ENCODE peak calls at places on chromosomes 11 and 22, in four cellular contexts. G is GM13977, O is IMR-90, Q is RWPE1. D is an unnamed sample.

GRCh38 chr11:122741613-122742012 is 86.1 kb downstream of the UBASH3B start:
- DNase-seq in G (no peak), O (peak; percentile 68), Q (no peak), D (no peak)

GRCh38 chr11:24635588-24636290 is 138.9 kb downstream of the LUZP2 start:
- DNase-seq in G (no peak), O (peak; percentile 44), Q (peak; percentile 36), D (no peak)

GRCh38 chr11:43546561-43547410 is 133.8 kb upstream of the HSD17B12 start:
- DNase-seq in G (no peak), O (no peak), Q (no peak), D (no peak)

GRCh38 chr22:20018001-20018400 is 1.4 kb upstream of the ARVCF start:
- DNase-seq in G (no peak), O (no peak), Q (no peak), D (no peak)

GRCh38 chr22:24465566-24465965 is 29.6 kb upstream of the UPB1 start:
- DNase-seq in G (no peak), O (peak; percentile 94), Q (no peak), D (no peak)

GRCh38 chr11:113591122-113591521 is 115.0 kb downstream of the TMPRSS5 start:
- DNase-seq in G (no peak), O (no peak), Q (no peak), D (no peak)

GRCh38 chr11:69541501-69542313 is 60.2 kb downstream of the LINC01488 start:
- DNase-seq in G (no peak), O (peak; percentile 43), Q (no peak), D (no peak)

GRCh38 chr22:23359583-23360123 is 179.3 kb downstream of the BCR start:
- DNase-seq in G (no peak), O (no peak), Q (no peak), D (no peak)

GRCh38 chr11:118068206-118068944 is 8.5 kb upstream of the TMPRSS4 start:
- DNase-seq in G (no peak), O (no peak), Q (no peak), D (no peak)

GRCh38 chr22:25362883-25363240 is 143.4 kb downstream of the CRYBB2 start:
- DNase-seq in G (no peak), O (no peak), Q (no peak), D (no peak)

GRCh38 chr11:82703796-82704195 is 29.9 kb downstream of the FAM181B start:
- DNase-seq in G (no peak), O (no peak), Q (peak; percentile 10), D (no peak)

GRCh38 chr22:31081963-31082605 is 966 bp downstream of the SMTN start:
- DNase-seq in G (peak; percentile 19), O (peak; percentile 62), Q (peak; percentile 73), D (no peak)

GRCh38 chr11:1050581-1051355 is 14.2 kb upstream of the MUC6 start:
- DNase-seq in G (peak; percentile 95), O (peak; percentile 18), Q (peak; percentile 89), D (peak; percentile 96)

GRCh38 chr11:819943-820649 is 1.4 kb downstream of the PNPLA2 start:
- DNase-seq in G (peak; percentile 94), O (peak; percentile 59), Q (peak; percentile 72), D (peak; percentile 90)

GRCh38 chr22:43378011-43378704 is 33.7 kb upstream of the MPPED1 start:
- DNase-seq in G (no peak), O (peak; percentile 3), Q (no peak), D (no peak)

GRCh38 chr11:15627560-15627959 is 512.8 kb downstream of the INSC start:
- DNase-seq in G (no peak), O (peak; percentile 74), Q (peak; percentile 4), D (no peak)

GRCh38 chr11:81673001-81673400 is 1060.7 kb downstream of the FAM181B start:
- DNase-seq in G (no peak), O (no peak), Q (no peak), D (no peak)

GRCh38 chr22:45212992-45213751 is 27.5 kb downstream of the KIAA0930 start:
- DNase-seq in G (no peak), O (peak; percentile 81), Q (no peak), D (no peak)

GRCh38 chr11:15153231-15153630 is 38.5 kb downstream of the INSC start:
- DNase-seq in G (no peak), O (no peak), Q (no peak), D (no peak)

GRCh38 chr11:103326070-103326794 is 217.0 kb downstream of the DYNC2H1 start:
- DNase-seq in G (peak; percentile 57), O (peak; percentile 78), Q (peak; percentile 42), D (peak; percentile 61)

GRCh38 chr22:42116848-42117424 is 13.7 kb downstream of the CYP2D6 start:
- DNase-seq in G (no peak), O (peak; percentile 4), Q (no peak), D (no peak)

GRCh38 chr22:28808716-28809355 is 8.5 kb upstream of the XBP1 start:
- DNase-seq in G (no peak), O (no peak), Q (no peak), D (no peak)

GRCh38 chr11:129947474-129947873 is 52.1 kb upstream of the NFRKB start:
- DNase-seq in G (no peak), O (no peak), Q (no peak), D (no peak)

GRCh38 chr11:86355256-86355655 is 19.4 kb upstream of the CCDC81 start:
- DNase-seq in G (no peak), O (no peak), Q (no peak), D (no peak)

GRCh38 chr22:39013923-39014722 is at the start of gene APOBEC3C:
- DNase-seq in G (peak; percentile 87), O (peak; percentile 90), Q (peak; percentile 78), D (peak; percentile 89)
- TF ChIP-seq CTCF in G (peak; percentile 23), O (peak; percentile 29), Q (no peak), D (no peak)

GRCh38 chr11:16986434-16987204 is 27.6 kb downstream of the PLEKHA7 start:
- DNase-seq in G (peak; percentile 80), O (no peak), Q (no peak), D (peak; percentile 82)
- TF ChIP-seq CTCF in G (no peak), O (no peak), Q (no peak), D (no peak)

GRCh38 chr11:22430286-22430685 is 92.1 kb downstream of the SLC17A6 start:
- DNase-seq in G (no peak), O (no peak), Q (no peak), D (no peak)

GRCh38 chr11:22432331-22433065 is 94.3 kb downstream of the SLC17A6 start:
- DNase-seq in G (no peak), O (peak; percentile 24), Q (no peak), D (peak; percentile 17)

GRCh38 chr11:22431074-22431473 is 92.9 kb downstream of the SLC17A6 start:
- DNase-seq in G (no peak), O (no peak), Q (no peak), D (no peak)

GRCh38 chr11:22426915-22427314 is 88.7 kb downstream of the SLC17A6 start:
- DNase-seq in G (no peak), O (peak; percentile 7), Q (no peak), D (no peak)
- TF ChIP-seq CTCF in G (no peak), O (peak; percentile 45), Q (no peak), D (no peak)

GRCh38 chr11:78467370-78467769 is 49.8 kb upstream of the GAB2 start:
- DNase-seq in G (no peak), O (no peak), Q (no peak), D (no peak)
- TF ChIP-seq CTCF in G (no peak), O (no peak), Q (no peak), D (no peak)

DNA sequence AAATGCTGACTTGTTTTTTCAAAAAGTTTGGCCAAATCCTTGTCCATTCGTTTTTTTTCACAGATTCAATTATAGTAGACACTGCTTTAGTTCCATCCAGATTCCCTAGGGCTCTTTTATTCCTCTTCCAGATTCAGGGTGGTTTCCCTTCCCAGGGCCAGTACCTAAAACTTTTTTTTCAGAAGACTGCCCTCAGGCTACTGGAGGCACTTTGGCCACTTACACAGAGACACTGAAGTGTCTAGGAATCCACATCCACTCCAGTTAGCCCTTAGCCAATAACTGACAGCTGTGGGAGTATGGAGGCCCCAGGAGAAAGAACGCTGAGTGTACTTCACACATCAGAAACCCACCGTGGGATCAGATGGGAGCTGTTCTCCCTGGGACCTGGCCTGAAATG is 77.3 kb downstream of the CCDC34 start:
- DNase-seq in G (no peak), O (no peak), Q (no peak), D (no peak)
- TF ChIP-seq CTCF in G (no peak), O (no peak), Q (no peak), D (no peak)